ENCODE peak calls at places on chromosomes 11 and 22, in ten cellular contexts. M, B, K, Q, Z, I, T, F, X and W are unnamed samples.

GRCh38 chr22:49464024-49464423 is 363.6 kb downstream of the BRD1 start:
- DNase-seq in M (no peak), B (peak), K (no peak), Q (no peak), Z (no peak), I (no peak), T (no peak), F (no peak), X (no peak), W (no peak)

GRCh38 chr22:37701121-37701786 is 4.4 kb downstream of the TRIOBP start:
- DNase-seq in M (peak), B (no peak), K (no peak), Q (no peak), Z (no peak), I (no peak), T (no peak), F (no peak), X (no peak), W (no peak)

GRCh38 chr22:50274311-50274710 is 4.1 kb upstream of the MAPK11 start:
- DNase-seq in M (peak), B (peak), K (peak), Q (peak), Z (no peak), I (no peak), T (peak), F (peak), X (peak), W (peak)

GRCh38 chr11:117433717-117434116 is 106.1 kb downstream of the CEP164 start:
- DNase-seq in M (no peak), B (no peak), K (no peak), Q (no peak), Z (no peak), I (no peak), T (no peak), F (no peak), X (no peak), W (no peak)

GRCh38 chr22:35971418-35972119 is 57.1 kb downstream of the RBFOX2 start:
- DNase-seq in M (no peak), B (no peak), K (no peak), Q (peak), Z (no peak), I (no peak), T (peak), F (no peak), X (no peak), W (no peak)

GRCh38 chr11:115674831-115675230 is 170.6 kb upstream of the CADM1 start:
- DNase-seq in M (no peak), B (peak), K (no peak), Q (no peak), Z (no peak), I (peak), T (no peak), F (no peak), X (no peak), W (no peak)

GRCh38 chr22:28155808-28156207 is 236.8 kb upstream of the PITPNB start:
- DNase-seq in M (no peak), B (no peak), K (no peak), Q (no peak), Z (no peak), I (no peak), T (no peak), F (no peak), X (no peak), W (no peak)

GRCh38 chr11:61279934-61280656 is 15.0 kb downstream of the VWCE start:
- DNase-seq in M (peak), B (peak), K (peak), Q (no peak), Z (no peak), I (no peak), T (no peak), F (no peak), X (no peak), W (no peak)

GRCh38 chr22:23376256-23376655 is 195.9 kb downstream of the BCR start:
- DNase-seq in M (no peak), B (peak), K (peak), Q (no peak), Z (peak), I (no peak), T (no peak), F (peak), X (peak), W (no peak)

GRCh38 chr11:16456366-16456765 is 100.0 kb upstream of the SOX6 start:
- DNase-seq in M (no peak), B (peak), K (peak), Q (no peak), Z (no peak), I (no peak), T (no peak), F (no peak), X (no peak), W (no peak)

GRCh38 chr22:20238567-20239062 is 29.5 kb downstream of the RTN4R start:
- DNase-seq in M (peak), B (peak), K (peak), Q (peak), Z (peak), I (no peak), T (peak), F (peak), X (peak), W (no peak)

GRCh38 chr11:18633256-18634139 is 644 bp downstream of the SPTY2D1 start:
- DNase-seq in M (no peak), B (no peak), K (peak), Q (no peak), Z (no peak), I (peak), T (no peak), F (peak), X (no peak), W (no peak)

GRCh38 chr11:64355078-64355940 is 3.7 kb upstream of the RPS6KA4 start:
- DNase-seq in M (peak), B (peak), K (peak), Q (peak), Z (peak), I (peak), T (peak), F (peak), X (peak), W (peak)

GRCh38 chr22:20203142-20204099 is 52.6 kb upstream of the CCDC188 start:
- DNase-seq in M (peak), B (peak), K (no peak), Q (peak), Z (no peak), I (no peak), T (no peak), F (no peak), X (no peak), W (peak)

GRCh38 chr22:38012604-38013072 is 28.3 kb upstream of the SOX10 start:
- DNase-seq in M (no peak), B (no peak), K (peak), Q (no peak), Z (no peak), I (no peak), T (no peak), F (no peak), X (no peak), W (peak)

GRCh38 chr11:32172771-32173170 is 81.9 kb downstream of the RCN1 start:
- DNase-seq in M (peak), B (peak), K (no peak), Q (no peak), Z (no peak), I (no peak), T (no peak), F (no peak), X (no peak), W (no peak)

GRCh38 chr11:57647368-57647767 is 2.3 kb downstream of the YPEL4 start:
- DNase-seq in M (no peak), B (no peak), K (peak), Q (no peak), Z (no peak), I (no peak), T (peak), F (no peak), X (no peak), W (no peak)

GRCh38 chr22:18954941-18955571 is 19.0 kb upstream of the PRODH start:
- DNase-seq in M (no peak), B (no peak), K (no peak), Q (no peak), Z (no peak), I (peak), T (peak), F (no peak), X (no peak), W (no peak)

GRCh38 chr11:83259559-83259958 is 26.6 kb downstream of the CCDC90B start:
- DNase-seq in M (no peak), B (no peak), K (no peak), Q (no peak), Z (no peak), I (no peak), T (no peak), F (no peak), X (no peak), W (no peak)

GRCh38 chr11:8429483-8429882 is 164.5 kb downstream of the STK33 start:
- DNase-seq in M (no peak), B (no peak), K (no peak), Q (no peak), Z (no peak), I (no peak), T (no peak), F (no peak), X (no peak), W (no peak)

GRCh38 chr11:45294499-45294898 is 8.4 kb upstream of the SYT13 start:
- DNase-seq in M (no peak), B (no peak), K (no peak), Q (no peak), Z (no peak), I (no peak), T (no peak), F (no peak), X (no peak), W (no peak)

GRCh38 chr11:57566564-57567209 is 785 bp downstream of the UBE2L6 start:
- DNase-seq in M (no peak), B (no peak), K (peak), Q (no peak), Z (no peak), I (no peak), T (no peak), F (no peak), X (no peak), W (no peak)

GRCh38 chr11:76657824-76658170 is 12.8 kb downstream of the LRRC32 start:
- DNase-seq in M (no peak), B (no peak), K (no peak), Q (no peak), Z (no peak), I (peak), T (no peak), F (no peak), X (no peak), W (peak)

GRCh38 chr22:45756558-45756957 is 84.9 kb downstream of the ATXN10 start:
- DNase-seq in M (no peak), B (no peak), K (no peak), Q (no peak), Z (no peak), I (no peak), T (no peak), F (no peak), X (no peak), W (no peak)

GRCh38 chr11:12395333-12395732 is 18.0 kb downstream of the PARVA start:
- DNase-seq in M (no peak), B (no peak), K (no peak), Q (no peak), Z (no peak), I (no peak), T (no peak), F (no peak), X (no peak), W (no peak)

GRCh38 chr22:22710719-22711531 is 66.5 kb downstream of the GGTLC2 start:
- DNase-seq in M (peak), B (peak), K (peak), Q (peak), Z (no peak), I (no peak), T (peak), F (peak), X (peak), W (peak)

GRCh38 chr11:95699631-95700470 is 89.7 kb downstream of the FAM76B start:
- DNase-seq in M (no peak), B (no peak), K (no peak), Q (no peak), Z (no peak), I (no peak), T (no peak), F (no peak), X (no peak), W (no peak)

GRCh38 chr11:63813035-63813562 is at the start of gene SPINDOC:
- DNase-seq in M (peak), B (peak), K (peak), Q (peak), Z (no peak), I (peak), T (peak), F (peak), X (peak), W (peak)

GRCh38 chr11:61429346-61429690 is 457 bp downstream of the CPSF7 start:
- DNase-seq in M (peak), B (peak), K (peak), Q (peak), Z (peak), I (peak), T (peak), F (peak), X (peak), W (peak)

GRCh38 chr11:115222863-115223530 is 281.2 kb downstream of the CADM1 start:
- DNase-seq in M (no peak), B (no peak), K (no peak), Q (no peak), Z (no peak), I (no peak), T (no peak), F (no peak), X (no peak), W (no peak)

DNA sequence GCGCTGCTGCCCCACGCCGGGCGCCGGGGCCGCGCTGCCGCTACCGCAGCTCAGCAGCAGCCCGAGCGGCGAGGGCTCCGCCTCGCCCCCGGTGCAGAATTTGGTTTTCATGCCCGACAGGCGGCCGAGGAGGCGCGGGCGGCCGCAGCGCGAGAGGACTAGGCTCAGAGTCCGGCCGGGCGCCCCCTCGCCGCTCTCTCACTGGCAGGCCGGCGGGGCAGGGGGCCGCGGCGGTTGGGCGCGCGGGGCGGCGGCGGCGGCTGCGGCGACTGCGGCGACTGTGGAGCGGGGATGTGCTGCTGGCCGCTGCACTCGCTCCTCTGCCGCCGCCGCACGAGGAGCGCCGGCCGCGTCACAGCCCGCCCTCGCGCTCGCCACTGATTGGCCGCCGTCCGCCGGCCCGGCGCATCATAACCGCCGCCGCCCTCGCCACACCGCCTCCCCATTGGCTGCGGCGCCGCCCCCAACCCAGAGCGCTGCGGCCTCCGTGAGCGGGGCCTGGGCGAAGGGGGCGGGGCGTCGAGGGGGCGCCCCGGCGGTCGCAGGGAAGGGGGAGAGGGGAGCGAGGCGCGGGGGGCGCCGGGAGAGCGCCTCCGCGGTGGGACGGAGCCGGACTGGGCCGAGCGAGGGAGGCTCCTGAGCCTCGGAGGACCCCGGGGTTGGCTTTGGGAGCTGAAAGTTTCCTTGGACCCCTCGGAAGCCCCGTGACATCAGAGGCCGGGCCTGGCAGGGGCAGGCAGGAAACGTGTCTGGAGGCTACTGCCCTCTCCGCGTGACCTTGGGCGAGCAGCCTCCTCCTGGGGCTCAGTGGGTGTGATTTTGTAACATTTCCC is at the start of gene CHKA:
- DNase-seq in M (peak), B (peak), K (peak), Q (peak), Z (peak), I (peak), T (peak), F (peak), X (peak), W (peak)
- TF ChIP-seq POLR2A in M (no peak), B (peak), K (peak), Q (peak), Z (peak), I (peak), T (peak), F (peak), X (peak), W (peak)

DNA sequence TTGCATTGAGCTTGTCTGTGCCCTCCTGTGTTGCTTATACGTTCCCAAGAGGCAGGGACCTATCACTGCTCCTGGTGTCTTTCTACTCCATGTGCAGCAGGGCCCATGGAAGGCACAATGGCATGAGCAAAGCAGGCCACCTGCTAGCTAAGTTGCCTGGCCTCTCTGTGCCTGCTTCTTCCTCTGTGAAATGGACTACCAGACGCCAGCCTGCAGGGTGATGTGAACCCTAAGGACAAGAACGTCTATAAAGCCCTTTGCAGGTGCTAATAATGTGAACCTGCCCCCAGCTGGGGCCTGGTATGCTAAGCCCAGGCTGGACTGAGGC is 4.1 kb downstream of the GUCD1 start:
- DNase-seq in M (no peak), B (no peak), K (no peak), Q (no peak), Z (no peak), I (no peak), T (no peak), F (no peak), X (no peak), W (no peak)
- TF ChIP-seq POLR2A in M (no peak), B (no peak), K (no peak), Q (no peak), Z (no peak), I (no peak), T (no peak), F (no peak), X (no peak), W (no peak)

GRCh38 chr11:65918211-65919150 is at the start of gene C11orf68:
- DNase-seq in M (peak), B (no peak), K (no peak), Q (no peak), Z (no peak), I (peak), T (no peak), F (no peak), X (no peak), W (no peak)
- TF ChIP-seq POLR2A in M (no peak), B (no peak), K (peak), Q (no peak), Z (no peak), I (no peak), T (peak), F (no peak), X (peak), W (peak)

GRCh38 chr11:296206-296975 is 2.9 kb downstream of the IFITM5 start:
- DNase-seq in M (no peak), B (no peak), K (no peak), Q (no peak), Z (no peak), I (peak), T (peak), F (no peak), X (no peak), W (no peak)
- TF ChIP-seq POLR2A in M (no peak), B (no peak), K (no peak), Q (no peak), Z (no peak), I (no peak), T (no peak), F (no peak), X (no peak), W (no peak)